ENCODE peak calls at places on chromosomes 4 and X, in five cellular contexts. One of them, this sample, is unnamed.

GRCh38 chr4:100926039-100926717 is 408.4 kb upstream of the EMCN start:
- DNase-seq in K562: no peak
- DNase-seq in GM12878: no peak
- DNase-seq in HepG2: no peak
- DNase-seq in IMR-90: no peak
- DNase-seq in this sample: no peak

GRCh38 chrX:3743821-3744439 is 30.5 kb upstream of the PRKX start:
- DNase-seq in K562: no peak
- DNase-seq in GM12878: no peak
- DNase-seq in IMR-90: no peak
- DNase-seq in HepG2: no peak
- DNase-seq in this sample: no peak

GRCh38 chr4:56106755-56107154 is 158.0 kb downstream of the CEP135 start:
- DNase-seq in HepG2: no peak
- DNase-seq in IMR-90: no peak
- DNase-seq in GM12878: no peak
- DNase-seq in K562: no peak
- DNase-seq in this sample: peak

GRCh38 chrX:146346102-146346501 is 463.5 kb upstream of the CXorf51B start:
- DNase-seq in HepG2: no peak
- DNase-seq in GM12878: no peak
- DNase-seq in K562: no peak
- DNase-seq in IMR-90: no peak
- DNase-seq in this sample: no peak

GRCh38 chr4:121477079-121477478 is 96.3 kb upstream of the QRFPR start:
- DNase-seq in K562: no peak
- DNase-seq in HepG2: no peak
- DNase-seq in IMR-90: no peak
- DNase-seq in GM12878: no peak
- DNase-seq in this sample: no peak

GRCh38 chrX:24259544-24260240 is 54.2 kb downstream of the SUPT20HL2 start:
- DNase-seq in GM12878: no peak
- DNase-seq in HepG2: peak
- DNase-seq in K562: peak
- DNase-seq in IMR-90: peak
- DNase-seq in this sample: peak

GRCh38 chr4:56410247-56410646 is 23.0 kb upstream of the AASDH start:
- DNase-seq in GM12878: no peak
- DNase-seq in IMR-90: peak
- DNase-seq in HepG2: peak
- DNase-seq in K562: no peak
- DNase-seq in this sample: peak

GRCh38 chrX:153578200-153578835 is 20.6 kb downstream of the CCNQ start:
- DNase-seq in IMR-90: no peak
- DNase-seq in HepG2: no peak
- DNase-seq in GM12878: no peak
- DNase-seq in K562: no peak
- DNase-seq in this sample: no peak

GRCh38 chr4:624705-625590 is at the start of gene PDE6B:
- DNase-seq in IMR-90: no peak
- DNase-seq in GM12878: no peak
- DNase-seq in HepG2: no peak
- DNase-seq in K562: no peak
- DNase-seq in this sample: no peak

GRCh38 chr4:42420120-42420519 is 22.8 kb downstream of the SHISA3 start:
- DNase-seq in GM12878: no peak
- DNase-seq in K562: no peak
- DNase-seq in IMR-90: peak
- DNase-seq in HepG2: no peak
- DNase-seq in this sample: no peak

GRCh38 chr4:37243722-37244582 is 591 bp upstream of the NWD2 start:
- DNase-seq in K562: no peak
- DNase-seq in HepG2: peak
- DNase-seq in GM12878: no peak
- DNase-seq in IMR-90: no peak
- DNase-seq in this sample: peak

GRCh38 chr4:118373614-118374255 is 20.9 kb upstream of the PRSS12 start:
- DNase-seq in IMR-90: peak
- DNase-seq in HepG2: no peak
- DNase-seq in GM12878: no peak
- DNase-seq in K562: no peak
- DNase-seq in this sample: no peak

GRCh38 chrX:123860506-123860840 is 620 bp downstream of the XIAP start:
- DNase-seq in HepG2: peak
- DNase-seq in K562: no peak
- DNase-seq in GM12878: peak
- DNase-seq in IMR-90: no peak
- DNase-seq in this sample: peak

GRCh38 chr4:26819478-26819877 is 41.2 kb upstream of the STIM2 start:
- DNase-seq in IMR-90: no peak
- DNase-seq in K562: no peak
- DNase-seq in GM12878: no peak
- DNase-seq in HepG2: no peak
- DNase-seq in this sample: no peak

GRCh38 chr4:29075366-29075765 is 1644.8 kb upstream of the PCDH7 start:
- DNase-seq in HepG2: no peak
- DNase-seq in K562: no peak
- DNase-seq in GM12878: no peak
- DNase-seq in IMR-90: no peak
- DNase-seq in this sample: no peak

GRCh38 chr4:94339779-94340178 is 2.9 kb downstream of the HPGDS start:
- DNase-seq in K562: no peak
- DNase-seq in GM12878: no peak
- DNase-seq in IMR-90: no peak
- DNase-seq in HepG2: no peak
- DNase-seq in this sample: no peak

GRCh38 chrX:1481636-1482529 is 29.2 kb upstream of the ASMTL start:
- DNase-seq in GM12878: peak
- DNase-seq in HepG2: peak
- DNase-seq in K562: peak
- DNase-seq in IMR-90: peak
- DNase-seq in this sample: no peak

DNA sequence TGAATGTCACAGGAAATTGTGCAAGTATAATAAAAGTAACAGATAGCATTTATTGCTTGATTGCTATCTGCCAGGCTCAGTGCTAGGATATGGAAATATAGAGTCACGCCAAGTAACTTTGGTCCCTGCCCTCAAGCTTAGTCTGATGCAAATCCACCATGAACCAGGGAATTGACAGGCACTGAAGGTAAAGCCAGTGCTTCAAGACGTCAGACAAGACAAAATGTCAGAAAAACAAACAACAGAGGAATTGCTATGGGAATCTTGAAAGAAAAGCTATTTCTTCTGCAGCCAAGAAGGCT is 219.9 kb upstream of the FAT1 start:
- DNase-seq in K562: no peak
- DNase-seq in HepG2: no peak
- DNase-seq in IMR-90: no peak
- DNase-seq in GM12878: no peak
- DNase-seq in this sample: no peak
- H3K27ac ChIP-seq in K562: no peak
- H3K27ac ChIP-seq in HepG2: no peak
- H3K27ac ChIP-seq in IMR-90: no peak
- H3K27ac ChIP-seq in GM12878: no peak
- H3K27ac ChIP-seq in this sample: no peak

DNA sequence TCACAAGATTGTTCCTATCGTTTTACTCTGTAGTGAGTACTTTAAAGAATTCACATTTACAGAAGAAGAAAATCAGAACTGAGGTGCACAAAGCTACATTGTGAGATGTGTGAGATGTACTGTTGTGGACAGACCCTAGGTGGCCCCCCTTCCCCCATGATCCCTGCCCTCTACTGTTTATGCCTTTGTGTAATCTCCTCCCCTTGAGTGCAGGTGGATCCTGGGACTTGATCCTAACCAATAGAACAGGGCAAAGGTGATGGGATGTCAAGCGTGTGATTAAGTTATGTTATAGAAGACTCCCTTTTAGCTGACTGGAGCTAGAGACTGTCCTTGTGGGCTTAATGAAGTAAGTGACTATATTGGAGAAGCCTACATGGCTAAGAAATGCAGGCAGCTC is 225.1 kb upstream of the LEF1 start:
- DNase-seq in IMR-90: no peak
- DNase-seq in K562: no peak
- DNase-seq in GM12878: no peak
- DNase-seq in HepG2: no peak
- DNase-seq in this sample: no peak
- TF ChIP-seq MXI1 in IMR-90: no peak
- TF ChIP-seq MXI1 in K562: no peak
- TF ChIP-seq MXI1 in GM12878: no peak
- TF ChIP-seq MXI1 in HepG2: no peak
- TF ChIP-seq MXI1 in this sample: no peak

DNA sequence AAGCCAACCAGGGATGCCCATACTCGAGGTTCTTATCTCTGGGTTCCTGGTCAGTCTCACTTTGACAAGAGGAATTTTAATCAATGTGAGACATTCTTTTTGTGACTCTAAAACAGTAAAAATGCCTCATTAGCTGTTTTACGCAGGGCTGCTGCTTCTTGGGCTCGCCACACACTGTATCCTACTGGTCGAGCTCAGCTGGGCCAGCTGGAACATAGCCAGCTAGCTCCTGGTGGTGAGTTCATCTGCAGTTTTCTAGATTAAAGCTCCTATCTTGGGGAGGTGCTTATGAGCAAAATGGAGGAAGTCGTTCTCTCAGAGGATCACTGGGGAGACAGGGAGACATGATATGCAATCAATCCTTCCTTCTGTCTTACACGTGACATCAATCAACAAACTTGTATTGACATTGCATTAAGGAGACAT is 55.9 kb upstream of the LEF1 start:
- DNase-seq in GM12878: no peak
- DNase-seq in K562: peak
- DNase-seq in IMR-90: peak
- DNase-seq in HepG2: no peak
- DNase-seq in this sample: peak
- H3K27ac ChIP-seq in GM12878: no peak
- H3K27ac ChIP-seq in K562: no peak
- H3K27ac ChIP-seq in IMR-90: no peak
- H3K27ac ChIP-seq in HepG2: no peak
- H3K27ac ChIP-seq in this sample: no peak

GRCh38 chrX:108224727-108225455 is 133.3 kb downstream of the ATG4A start:
- DNase-seq in GM12878: peak
- DNase-seq in HepG2: peak
- DNase-seq in K562: peak
- DNase-seq in IMR-90: peak
- DNase-seq in this sample: peak
- TF ChIP-seq MXI1 in GM12878: no peak
- TF ChIP-seq MXI1 in HepG2: no peak
- TF ChIP-seq MXI1 in K562: no peak
- TF ChIP-seq MXI1 in IMR-90: no peak
- TF ChIP-seq MXI1 in this sample: no peak

DNA sequence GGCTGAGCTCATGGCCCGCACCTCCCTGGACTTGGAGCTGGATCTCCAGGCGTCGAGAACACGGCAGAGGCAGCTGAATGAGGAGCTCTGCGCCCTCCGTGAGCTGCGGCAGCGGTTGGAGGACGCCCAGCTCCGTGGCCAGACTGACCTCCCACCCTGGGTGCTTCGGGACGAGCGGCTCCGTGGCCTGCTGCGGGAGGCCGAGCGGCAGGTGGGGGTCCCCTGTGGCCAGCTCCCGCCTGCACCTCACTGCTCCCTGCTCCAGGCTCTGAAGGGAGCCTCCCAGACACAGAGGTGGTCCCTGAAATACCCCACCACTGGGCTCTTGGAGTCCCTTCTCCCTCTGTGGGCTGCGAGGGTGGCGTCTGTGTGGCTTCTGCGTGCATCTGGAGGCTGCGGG is 18.0 kb upstream of the CLCN4 start:
- DNase-seq in HepG2: no peak
- DNase-seq in GM12878: no peak
- DNase-seq in IMR-90: no peak
- DNase-seq in K562: no peak
- DNase-seq in this sample: no peak
- H3K27ac ChIP-seq in HepG2: no peak
- H3K27ac ChIP-seq in GM12878: no peak
- H3K27ac ChIP-seq in IMR-90: no peak
- H3K27ac ChIP-seq in K562: no peak
- H3K27ac ChIP-seq in this sample: no peak

DNA sequence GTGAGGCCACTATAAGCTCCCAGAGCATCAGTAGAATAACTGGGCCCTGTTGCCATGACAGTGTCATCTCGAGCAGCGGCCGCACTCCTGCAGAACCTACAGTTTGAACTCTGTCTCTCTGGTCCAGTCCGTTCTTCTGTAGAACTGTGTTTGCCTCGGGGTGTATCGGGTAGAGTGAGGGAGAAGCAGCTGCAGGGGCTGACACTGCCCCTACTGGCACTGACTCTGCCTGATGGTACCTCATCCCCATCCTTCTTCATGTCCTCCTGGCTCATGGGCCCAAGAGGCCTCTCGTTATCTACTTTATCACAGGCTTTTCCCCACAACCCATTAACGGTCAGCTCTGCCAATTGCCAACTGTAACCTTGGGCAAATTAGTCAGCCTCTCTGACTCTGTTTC is 96.5 kb downstream of the NPNT start:
- DNase-seq in GM12878: no peak
- DNase-seq in HepG2: no peak
- DNase-seq in K562: no peak
- DNase-seq in IMR-90: no peak
- DNase-seq in this sample: no peak
- TF ChIP-seq MXI1 in GM12878: no peak
- TF ChIP-seq MXI1 in HepG2: no peak
- TF ChIP-seq MXI1 in K562: no peak
- TF ChIP-seq MXI1 in IMR-90: no peak
- TF ChIP-seq MXI1 in this sample: no peak

GRCh38 chrX:54358424-54359211 is 772 bp upstream of the WNK3 start:
- DNase-seq in IMR-90: peak
- DNase-seq in K562: no peak
- DNase-seq in HepG2: no peak
- DNase-seq in GM12878: no peak
- DNase-seq in this sample: peak

GRCh38 chrX:54357414-54358377 is at the start of gene WNK3:
- DNase-seq in K562: no peak
- DNase-seq in HepG2: peak
- DNase-seq in GM12878: no peak
- DNase-seq in IMR-90: peak
- DNase-seq in this sample: peak

GRCh38 chrX:54359408-54359807 is 1.6 kb upstream of the WNK3 start:
- DNase-seq in K562: no peak
- DNase-seq in IMR-90: no peak
- DNase-seq in GM12878: no peak
- DNase-seq in HepG2: no peak
- DNase-seq in this sample: no peak
- H3K27ac ChIP-seq in K562: no peak
- H3K27ac ChIP-seq in IMR-90: no peak
- H3K27ac ChIP-seq in GM12878: no peak
- H3K27ac ChIP-seq in HepG2: no peak
- H3K27ac ChIP-seq in this sample: no peak

This sample was measured in SK-N-SH.